ENCODE peak calls at places on chromosome 1, in ten cellular contexts. One of them, this sample, is unnamed.

GRCh38 chr1:41539999-41540398 is 55.5 kb upstream of the EDN2 start:
- DNase-seq in astrocyte of the cerebellum: no peak
- DNase-seq in breast epithelium: peak
- DNase-seq in transverse colon: peak
- DNase-seq in tibial nerve: no peak
- DNase-seq in left ventricle myocardium inferior: no peak
- DNase-seq in testis: no peak
- DNase-seq in psoas muscle: no peak
- DNase-seq in kidney: peak
- DNase-seq in spleen: peak
- DNase-seq in this sample: no peak

GRCh38 chr1:101506541-101507164 is 269.8 kb downstream of the S1PR1 start:
- DNase-seq in astrocyte of the cerebellum: peak
- DNase-seq in breast epithelium: no peak
- DNase-seq in transverse colon: peak
- DNase-seq in tibial nerve: no peak
- DNase-seq in left ventricle myocardium inferior: no peak
- DNase-seq in testis: peak
- DNase-seq in psoas muscle: no peak
- DNase-seq in kidney: no peak
- DNase-seq in spleen: no peak
- DNase-seq in this sample: peak

GRCh38 chr1:81617308-81618027 is 183.3 kb upstream of the ADGRL2 start:
- DNase-seq in astrocyte of the cerebellum: no peak
- DNase-seq in breast epithelium: no peak
- DNase-seq in transverse colon: no peak
- DNase-seq in tibial nerve: no peak
- DNase-seq in left ventricle myocardium inferior: no peak
- DNase-seq in testis: no peak
- DNase-seq in psoas muscle: no peak
- DNase-seq in kidney: no peak
- DNase-seq in spleen: no peak
- DNase-seq in this sample: no peak

GRCh38 chr1:248007778-248008177 is 5.7 kb upstream of the OR2L5 start:
- DNase-seq in astrocyte of the cerebellum: no peak
- DNase-seq in breast epithelium: no peak
- DNase-seq in transverse colon: no peak
- DNase-seq in tibial nerve: no peak
- DNase-seq in left ventricle myocardium inferior: no peak
- DNase-seq in testis: no peak
- DNase-seq in psoas muscle: no peak
- DNase-seq in kidney: no peak
- DNase-seq in spleen: no peak
- DNase-seq in this sample: no peak

GRCh38 chr1:60274422-60275419 is 201.2 kb upstream of the C1orf87 start:
- DNase-seq in astrocyte of the cerebellum: no peak
- DNase-seq in breast epithelium: no peak
- DNase-seq in transverse colon: no peak
- DNase-seq in tibial nerve: no peak
- DNase-seq in left ventricle myocardium inferior: no peak
- DNase-seq in testis: no peak
- DNase-seq in psoas muscle: no peak
- DNase-seq in kidney: no peak
- DNase-seq in spleen: no peak
- DNase-seq in this sample: no peak

GRCh38 chr1:48051466-48052126 is 54.4 kb upstream of the TRABD2B start:
- DNase-seq in astrocyte of the cerebellum: no peak
- DNase-seq in breast epithelium: no peak
- DNase-seq in transverse colon: no peak
- DNase-seq in tibial nerve: no peak
- DNase-seq in left ventricle myocardium inferior: no peak
- DNase-seq in testis: no peak
- DNase-seq in psoas muscle: no peak
- DNase-seq in kidney: no peak
- DNase-seq in spleen: no peak
- DNase-seq in this sample: no peak

GRCh38 chr1:225819346-225820192 is 9.6 kb downstream of the EPHX1 start:
- DNase-seq in astrocyte of the cerebellum: no peak
- DNase-seq in breast epithelium: no peak
- DNase-seq in transverse colon: no peak
- DNase-seq in tibial nerve: no peak
- DNase-seq in left ventricle myocardium inferior: no peak
- DNase-seq in testis: peak
- DNase-seq in psoas muscle: no peak
- DNase-seq in kidney: no peak
- DNase-seq in spleen: no peak
- DNase-seq in this sample: no peak

GRCh38 chr1:68301538-68301937 is 69.2 kb upstream of the WLS start:
- DNase-seq in astrocyte of the cerebellum: peak
- DNase-seq in breast epithelium: no peak
- DNase-seq in transverse colon: no peak
- DNase-seq in tibial nerve: no peak
- DNase-seq in left ventricle myocardium inferior: no peak
- DNase-seq in testis: no peak
- DNase-seq in psoas muscle: no peak
- DNase-seq in kidney: no peak
- DNase-seq in spleen: no peak
- DNase-seq in this sample: peak

GRCh38 chr1:226023735-226024134 is 24.6 kb upstream of the SDE2 start:
- DNase-seq in astrocyte of the cerebellum: no peak
- DNase-seq in breast epithelium: no peak
- DNase-seq in transverse colon: no peak
- DNase-seq in tibial nerve: no peak
- DNase-seq in left ventricle myocardium inferior: no peak
- DNase-seq in testis: no peak
- DNase-seq in psoas muscle: no peak
- DNase-seq in kidney: no peak
- DNase-seq in spleen: no peak
- DNase-seq in this sample: no peak

GRCh38 chr1:61085191-61086086 is 3.1 kb downstream of the NFIA start:
- DNase-seq in astrocyte of the cerebellum: no peak
- DNase-seq in breast epithelium: no peak
- DNase-seq in transverse colon: no peak
- DNase-seq in tibial nerve: no peak
- DNase-seq in left ventricle myocardium inferior: no peak
- DNase-seq in testis: no peak
- DNase-seq in psoas muscle: no peak
- DNase-seq in kidney: no peak
- DNase-seq in spleen: no peak
- DNase-seq in this sample: no peak

DNA sequence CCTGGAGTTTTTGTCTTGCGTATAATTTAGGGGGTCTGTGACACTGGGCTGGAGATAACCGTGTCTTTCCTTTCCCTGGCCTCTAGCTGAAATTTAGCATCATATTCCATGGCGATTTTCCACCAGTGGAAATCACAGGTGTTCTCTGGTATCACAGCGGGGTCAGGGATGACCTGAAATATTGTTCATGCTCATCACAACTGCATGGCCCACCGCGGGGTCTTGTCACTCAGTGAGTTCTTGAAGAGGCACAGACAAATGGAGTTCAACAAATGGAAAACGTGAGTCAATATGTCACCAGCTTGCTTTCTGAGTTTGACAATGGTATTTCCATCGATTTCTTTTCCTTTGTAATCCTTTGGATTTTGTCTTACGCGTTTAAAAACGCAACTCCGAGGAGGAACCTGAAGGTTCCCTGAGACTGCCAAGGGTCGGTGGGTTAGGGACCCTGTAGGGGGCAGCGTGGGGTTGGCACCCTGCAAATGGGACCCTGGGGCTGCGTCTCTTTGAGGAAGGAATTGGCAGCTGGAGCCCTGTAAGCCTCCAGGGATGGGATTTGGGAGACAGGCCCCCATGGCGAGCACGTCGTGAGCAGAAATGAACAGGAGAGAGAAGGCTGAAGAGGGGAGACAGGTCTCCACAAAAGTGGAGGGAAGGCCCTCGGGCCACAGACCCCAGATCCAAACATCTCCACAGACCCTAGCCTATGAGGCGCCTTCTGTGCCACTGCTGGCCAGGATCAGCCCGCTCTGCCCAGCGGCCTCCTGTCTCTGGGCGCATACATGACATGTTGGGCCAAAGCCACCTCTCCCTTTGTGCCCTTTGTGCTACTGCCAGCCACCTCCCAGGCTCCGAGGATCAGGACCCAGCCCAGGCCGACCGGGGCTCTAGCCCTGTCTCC is 32.1 kb upstream of the RUNX3 start:
- DNase-seq in astrocyte of the cerebellum: no peak
- DNase-seq in breast epithelium: no peak
- DNase-seq in transverse colon: no peak
- DNase-seq in tibial nerve: no peak
- DNase-seq in left ventricle myocardium inferior: no peak
- DNase-seq in testis: no peak
- DNase-seq in psoas muscle: peak
- DNase-seq in kidney: peak
- DNase-seq in spleen: peak
- DNase-seq in this sample: no peak
- H3K4me3 ChIP-seq in astrocyte of the cerebellum: no peak
- H3K4me3 ChIP-seq in breast epithelium: no peak
- H3K4me3 ChIP-seq in transverse colon: peak
- H3K4me3 ChIP-seq in tibial nerve: no peak
- H3K4me3 ChIP-seq in left ventricle myocardium inferior: no peak
- H3K4me3 ChIP-seq in testis: no peak
- H3K4me3 ChIP-seq in psoas muscle: no peak
- H3K4me3 ChIP-seq in kidney: no peak
- H3K4me3 ChIP-seq in spleen: no peak
- H3K4me3 ChIP-seq in this sample: no peak

DNA sequence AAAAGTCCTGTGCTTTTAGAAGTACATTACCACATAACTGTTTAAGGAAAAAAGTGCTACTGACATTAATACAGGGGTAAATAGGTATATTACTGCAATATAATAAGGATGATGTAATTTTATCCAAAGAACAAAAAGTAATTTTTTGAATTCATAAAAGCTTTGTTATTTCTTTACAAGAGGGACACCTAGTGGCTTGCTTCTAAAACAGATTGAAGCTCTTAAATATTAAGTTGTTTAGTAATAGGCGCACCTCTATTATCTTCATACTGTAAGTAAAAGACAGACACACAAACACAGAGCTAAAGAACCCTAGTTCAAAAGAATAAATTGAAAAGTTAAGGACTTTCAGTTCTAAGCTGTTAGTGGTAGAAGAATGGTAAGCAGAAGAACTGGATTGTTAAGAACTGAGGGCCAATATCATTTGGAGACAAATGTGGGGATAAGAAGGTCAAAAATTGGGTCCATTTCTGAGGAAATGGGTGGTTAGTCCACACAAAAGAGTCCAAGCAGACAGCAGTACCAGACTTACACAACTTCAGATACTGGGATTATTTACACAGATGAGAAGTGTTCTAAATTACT is 15.4 kb downstream of the ZNHIT6 start:
- DNase-seq in astrocyte of the cerebellum: peak
- DNase-seq in breast epithelium: no peak
- DNase-seq in transverse colon: no peak
- DNase-seq in tibial nerve: no peak
- DNase-seq in left ventricle myocardium inferior: no peak
- DNase-seq in testis: no peak
- DNase-seq in psoas muscle: no peak
- DNase-seq in kidney: no peak
- DNase-seq in spleen: no peak
- DNase-seq in this sample: peak
- TF ChIP-seq CTCF in astrocyte of the cerebellum: no peak
- TF ChIP-seq CTCF in breast epithelium: peak
- TF ChIP-seq CTCF in transverse colon: peak
- TF ChIP-seq CTCF in tibial nerve: peak
- TF ChIP-seq CTCF in left ventricle myocardium inferior: peak
- TF ChIP-seq CTCF in testis: no peak
- TF ChIP-seq CTCF in psoas muscle: peak
- TF ChIP-seq CTCF in kidney: peak
- TF ChIP-seq CTCF in spleen: peak
- TF ChIP-seq CTCF in this sample: peak

GRCh38 chr1:174871886-174872285 is 127.9 kb upstream of the CACYBP start:
- DNase-seq in astrocyte of the cerebellum: no peak
- DNase-seq in breast epithelium: no peak
- DNase-seq in transverse colon: no peak
- DNase-seq in tibial nerve: no peak
- DNase-seq in left ventricle myocardium inferior: no peak
- DNase-seq in testis: no peak
- DNase-seq in psoas muscle: no peak
- DNase-seq in kidney: no peak
- DNase-seq in spleen: no peak
- DNase-seq in this sample: no peak

GRCh38 chr1:174872615-174873058 is 127.1 kb upstream of the CACYBP start:
- DNase-seq in astrocyte of the cerebellum: no peak
- DNase-seq in breast epithelium: no peak
- DNase-seq in transverse colon: no peak
- DNase-seq in tibial nerve: no peak
- DNase-seq in left ventricle myocardium inferior: no peak
- DNase-seq in testis: no peak
- DNase-seq in psoas muscle: no peak
- DNase-seq in kidney: no peak
- DNase-seq in spleen: no peak
- DNase-seq in this sample: peak

GRCh38 chr1:174877208-174877673 is 122.5 kb upstream of the CACYBP start:
- DNase-seq in astrocyte of the cerebellum: no peak
- DNase-seq in breast epithelium: no peak
- DNase-seq in transverse colon: peak
- DNase-seq in tibial nerve: no peak
- DNase-seq in left ventricle myocardium inferior: no peak
- DNase-seq in testis: no peak
- DNase-seq in psoas muscle: no peak
- DNase-seq in kidney: no peak
- DNase-seq in spleen: no peak
- DNase-seq in this sample: no peak

GRCh38 chr1:174874337-174875053 is 125.3 kb upstream of the CACYBP start:
- DNase-seq in astrocyte of the cerebellum: no peak
- DNase-seq in breast epithelium: no peak
- DNase-seq in transverse colon: peak
- DNase-seq in tibial nerve: no peak
- DNase-seq in left ventricle myocardium inferior: no peak
- DNase-seq in testis: no peak
- DNase-seq in psoas muscle: no peak
- DNase-seq in kidney: no peak
- DNase-seq in spleen: no peak
- DNase-seq in this sample: no peak

DNA sequence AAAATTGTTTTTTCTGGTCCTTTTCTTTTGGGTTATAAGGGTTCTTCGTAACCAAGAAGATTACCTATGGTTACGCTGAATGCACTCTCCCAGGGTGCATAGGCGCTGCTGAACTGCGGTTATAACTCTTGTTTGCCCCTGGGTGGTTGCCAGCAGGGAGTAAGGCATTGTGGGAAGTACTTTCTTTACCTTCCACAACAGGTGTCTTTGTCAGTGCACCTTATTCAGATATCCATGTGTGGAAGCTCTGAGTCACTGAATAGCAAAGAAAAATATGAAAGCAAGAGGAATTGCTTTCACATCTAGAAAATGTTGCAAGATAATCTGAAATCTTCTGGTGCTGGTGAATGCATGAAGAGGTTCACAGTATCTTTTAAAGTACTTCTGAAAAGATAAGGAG is 124.4 kb upstream of the CACYBP start:
- DNase-seq in astrocyte of the cerebellum: no peak
- DNase-seq in breast epithelium: peak
- DNase-seq in transverse colon: peak
- DNase-seq in tibial nerve: no peak
- DNase-seq in left ventricle myocardium inferior: no peak
- DNase-seq in testis: no peak
- DNase-seq in psoas muscle: no peak
- DNase-seq in kidney: no peak
- DNase-seq in spleen: no peak
- DNase-seq in this sample: no peak
- H3K4me3 ChIP-seq in astrocyte of the cerebellum: no peak
- H3K4me3 ChIP-seq in breast epithelium: no peak
- H3K4me3 ChIP-seq in transverse colon: peak
- H3K4me3 ChIP-seq in tibial nerve: no peak
- H3K4me3 ChIP-seq in left ventricle myocardium inferior: no peak
- H3K4me3 ChIP-seq in testis: no peak
- H3K4me3 ChIP-seq in psoas muscle: no peak
- H3K4me3 ChIP-seq in kidney: peak
- H3K4me3 ChIP-seq in spleen: no peak
- H3K4me3 ChIP-seq in this sample: no peak

GRCh38 chr1:43934986-43935324 is 1.4 kb downstream of the ARTN start:
- DNase-seq in astrocyte of the cerebellum: no peak
- DNase-seq in breast epithelium: no peak
- DNase-seq in transverse colon: no peak
- DNase-seq in tibial nerve: no peak
- DNase-seq in left ventricle myocardium inferior: no peak
- DNase-seq in testis: no peak
- DNase-seq in psoas muscle: no peak
- DNase-seq in kidney: no peak
- DNase-seq in spleen: no peak
- DNase-seq in this sample: no peak
- TF ChIP-seq CTCF in astrocyte of the cerebellum: no peak
- TF ChIP-seq CTCF in breast epithelium: no peak
- TF ChIP-seq CTCF in transverse colon: no peak
- TF ChIP-seq CTCF in tibial nerve: no peak
- TF ChIP-seq CTCF in left ventricle myocardium inferior: no peak
- TF ChIP-seq CTCF in testis: no peak
- TF ChIP-seq CTCF in psoas muscle: no peak
- TF ChIP-seq CTCF in kidney: no peak
- TF ChIP-seq CTCF in spleen: peak
- TF ChIP-seq CTCF in this sample: no peak